ENCODE peak calls at places on chromosome 5, in seven cellular contexts. S is HCT116, F is HepG2, B is SK-N-SH, Y is K562, V is GM12878, L is H1. K is an unnamed sample.
A peak's percentile ranks its signal among the peaks of the same experiment; 100 is the strongest.

GRCh38 chr5:59763545-59763944 is 130.0 kb downstream of the PDE4D start:
- DNase-seq in V (no peak), L (no peak), Y (no peak), S (no peak), F (no peak), B (no peak), K (no peak)

GRCh38 chr5:11075010-11075860 is 314.2 kb upstream of the DAP start:
- DNase-seq in S (no peak), L (no peak), Y (peak; percentile 18), F (no peak), V (no peak), B (peak; percentile 14), K (no peak)

GRCh38 chr5:92313385-92313784 is 930.3 kb upstream of the ARRDC3 start:
- DNase-seq in B (no peak), Y (no peak), S (no peak), V (no peak), L (no peak), F (no peak), K (no peak)

GRCh38 chr5:32613050-32613672 is 27.8 kb downstream of the SUB1 start:
- DNase-seq in S (peak; percentile 64), B (peak; percentile 75), F (peak; percentile 66), V (peak; percentile 46), Y (peak; percentile 83), L (peak; percentile 25), K (peak; percentile 40)

GRCh38 chr5:66010476-66010875 is 84.1 kb downstream of the ERBIN start:
- DNase-seq in S (no peak), L (no peak), V (peak; percentile 12), B (no peak), F (no peak), Y (no peak), K (no peak)

GRCh38 chr5:142149363-142149762 is 40.8 kb downstream of the NDFIP1 start:
- DNase-seq in Y (no peak), L (no peak), S (no peak), F (no peak), B (no peak), V (no peak), K (no peak)

GRCh38 chr5:133519191-133519590 is 93.2 kb downstream of the FSTL4 start:
- DNase-seq in F (no peak), L (no peak), Y (no peak), B (no peak), S (no peak), V (no peak), K (no peak)

GRCh38 chr5:157729858-157730257 is 1.4 kb upstream of the THG1L start:
- DNase-seq in S (no peak), B (no peak), L (no peak), F (no peak), V (peak; percentile 83), Y (no peak), K (no peak)

GRCh38 chr5:131242728-131243255 is 21.1 kb upstream of the CDC42SE2 start:
- DNase-seq in S (no peak), V (no peak), F (no peak), B (no peak), Y (no peak), L (no peak), K (no peak)

GRCh38 chr5:36334315-36334714 is 32.6 kb upstream of the RANBP3L start:
- DNase-seq in B (no peak), S (no peak), L (no peak), F (no peak), Y (no peak), V (no peak), K (no peak)

GRCh38 chr5:158056426-158056825 is 197.5 kb upstream of the CLINT1 start:
- DNase-seq in B (no peak), L (no peak), Y (no peak), F (no peak), V (no peak), S (no peak), K (no peak)

GRCh38 chr5:179273441-179274145 is 71.7 kb downstream of the ADAMTS2 start:
- DNase-seq in L (no peak), V (no peak), B (no peak), F (no peak), S (no peak), Y (no peak), K (no peak)

DNA sequence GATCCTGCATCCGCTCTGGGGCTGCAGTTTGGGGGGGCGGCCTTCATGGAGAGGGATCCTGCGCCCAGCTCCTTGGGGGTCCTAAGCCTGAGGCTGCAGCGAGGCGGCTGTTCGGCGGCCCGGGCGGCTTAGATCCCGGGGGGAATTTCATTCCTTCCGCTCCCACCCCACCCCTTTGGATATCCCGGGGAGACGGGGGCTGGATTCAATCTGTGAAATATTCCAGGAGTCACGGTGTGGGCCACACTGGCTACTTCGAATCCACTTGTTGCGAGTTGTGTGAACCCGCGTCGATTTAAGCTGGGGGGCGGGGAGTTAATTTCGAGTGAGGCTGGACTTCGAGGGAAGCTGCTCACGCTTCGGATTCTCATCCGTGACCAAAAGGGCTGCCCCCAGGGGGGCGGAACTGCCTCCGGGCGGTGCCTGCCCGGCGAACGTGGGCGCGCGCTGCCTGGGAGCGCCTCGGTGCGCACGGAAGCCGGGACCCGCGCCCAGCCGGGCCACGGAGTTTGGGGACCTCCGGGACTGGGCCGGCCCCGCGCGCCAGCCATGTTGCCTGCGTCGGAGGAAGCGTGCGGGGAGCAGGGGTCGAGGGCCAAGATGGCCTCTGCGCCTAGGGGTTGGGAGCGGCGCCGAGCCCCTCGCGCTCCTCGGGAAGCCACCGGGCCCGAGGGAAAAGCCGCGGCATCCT is 790 bp downstream of the OCLN start:
- DNase-seq in B (peak; percentile 74), L (no peak), F (no peak), S (no peak), Y (no peak), V (no peak), K (no peak)
- TF ChIP-seq YY1 in B (peak; percentile 84), L (peak; percentile 94), F (peak; percentile 91), S (peak; percentile 73), Y (no peak), V (peak; percentile 92), K (peak; percentile 38)

DNA sequence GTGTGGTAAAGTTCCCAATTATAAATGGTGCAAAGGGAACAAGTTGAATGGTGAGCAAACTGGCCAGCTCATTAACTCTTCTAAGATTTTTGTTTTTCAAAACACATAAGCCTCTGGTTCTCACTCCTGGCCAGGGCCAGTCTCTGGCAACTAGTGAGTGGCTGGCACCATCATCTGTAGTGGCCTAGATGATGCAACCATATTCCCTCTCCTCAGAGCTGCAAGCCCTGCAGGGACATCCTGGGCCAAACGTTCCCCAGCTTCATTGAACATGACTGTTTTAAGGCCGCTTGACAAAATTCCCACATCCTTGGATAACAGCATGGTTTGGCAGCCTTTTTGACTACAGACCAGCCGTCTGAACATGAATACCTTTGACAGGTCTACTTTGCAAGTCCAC is 24.0 kb downstream of the MACROH2A1 start:
- DNase-seq in S (no peak), V (no peak), F (no peak), B (no peak), L (no peak), Y (no peak), K (no peak)
- H3K4me1 ChIP-seq in S (no peaks in the 10 kb centered on the region), V (peaks cover 13% of the 10 kb centered on the region), F (no peaks in the 10 kb centered on the region), B (peaks cover 26% of the 10 kb centered on the region), L (no peaks in the 10 kb centered on the region), Y (no peaks in the 10 kb centered on the region), K (peaks cover 2% of the 10 kb centered on the region)

GRCh38 chr5:72388652-72389051 is 68.5 kb downstream of the PTCD2 start:
- DNase-seq in V (no peak), Y (no peak), F (no peak), B (no peak), S (no peak), L (no peak), K (no peak)
- H3K9ac ChIP-seq in V (no peak overlapping the region), Y (no peak overlapping the region), F (no peak overlapping the region), B (peak overlapping the region; percentile 60), S (no peak overlapping the region), L (no peak overlapping the region), K (no peak overlapping the region)

GRCh38 chr5:42461033-42461432 is 37.8 kb downstream of the GHR start:
- DNase-seq in L (no peak), Y (no peak), V (no peak), B (no peak), S (no peak), F (no peak), K (no peak)
- TF ChIP-seq YY1 in L (no peak), Y (no peak), V (no peak), B (no peak), S (no peak), F (no peak), K (no peak)

DNA sequence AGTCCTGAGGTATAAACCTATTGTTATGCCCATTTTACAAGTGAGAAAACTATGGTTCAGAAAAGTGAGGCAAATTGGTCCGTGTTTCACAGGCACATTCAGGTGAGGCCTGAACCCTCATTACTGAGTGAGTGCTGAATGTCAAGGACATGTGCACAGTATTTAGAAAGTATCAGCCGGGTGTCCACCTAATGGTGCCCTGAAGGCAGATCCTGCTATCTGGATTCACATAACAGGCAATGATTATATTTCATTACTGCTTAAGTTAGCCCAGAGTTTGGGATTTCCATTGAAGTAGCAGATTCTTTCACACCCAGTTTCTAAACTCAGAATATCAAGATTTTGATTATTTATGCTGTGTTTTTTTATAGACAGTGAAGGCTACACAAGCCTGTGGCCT is 142.7 kb downstream of the LHFPL2 start:
- DNase-seq in S (no peak), B (peak; percentile 58), F (no peak), V (no peak), L (no peak), Y (no peak), K (no peak)
- H3K4me1 ChIP-seq in S (peaks cover 24% of the 10 kb centered on the region), B (peaks cover 61% of the 10 kb centered on the region), F (peaks cover 30% of the 10 kb centered on the region), V (peaks cover 9% of the 10 kb centered on the region), L (peaks cover 10% of the 10 kb centered on the region), Y (peaks cover 38% of the 10 kb centered on the region), K (peaks cover 2% of the 10 kb centered on the region)

DNA sequence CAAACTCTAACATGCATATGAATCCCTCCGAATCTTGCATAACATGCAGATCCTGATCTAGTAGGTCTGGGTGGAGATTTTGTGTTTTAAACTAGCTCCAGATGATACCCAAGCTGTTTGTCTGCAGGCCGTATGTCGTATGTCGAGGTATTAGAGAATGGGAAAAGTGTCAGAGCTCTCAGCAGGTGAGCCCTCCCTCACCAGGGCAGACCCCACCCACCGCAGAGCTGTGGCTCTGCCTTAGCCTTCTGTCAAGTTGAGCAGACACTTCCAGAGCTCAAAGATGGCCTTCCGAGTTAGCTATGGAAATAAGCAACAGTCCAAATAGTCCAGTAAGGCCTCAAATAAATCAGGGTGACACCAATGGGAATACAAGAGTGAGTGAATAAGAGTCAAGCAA is 83.2 kb upstream of the MAP3K1 start:
- DNase-seq in B (no peak), F (no peak), V (no peak), Y (no peak), L (no peak), S (no peak), K (no peak)
- H3K9ac ChIP-seq in B (no peak overlapping the region), F (no peak overlapping the region), V (no peak overlapping the region), Y (no peak overlapping the region), L (no peak overlapping the region), S (no peak overlapping the region), K (no peak overlapping the region)

K was measured in NT2/D1.